ENCODE peak calls at places on chromosomes 12 and 14, in six cellular contexts. R is tibial artery, K is BJ, B is tibial nerve, I is transverse colon, J is WERI-Rb-1. S is an unnamed sample.
A peak's percentile ranks its signal among the peaks of the same experiment; 100 is the strongest.

GRCh38 chr14:60760648-60761364 is 26.2 kb downstream of the MNAT1 start:
- DNase-seq in I (no peak), B (no peak), J (no peak), K (no peak), R (no peak), S (peak; percentile 41)

GRCh38 chr14:81315344-81315743 is 84.8 kb downstream of the STON2 start:
- DNase-seq in R (no peak), I (no peak), B (no peak), K (no peak), J (no peak), S (peak; percentile 71)

GRCh38 chr14:44108601-44109000 is 398.5 kb downstream of the FSCB start:
- DNase-seq in B (no peak), K (no peak), I (no peak), R (no peak), J (no peak), S (no peak)

GRCh38 chr14:33842299-33842698 is 108.6 kb downstream of the EGLN3 start:
- DNase-seq in B (no peak), I (peak; percentile 33), J (no peak), K (no peak), R (no peak), S (no peak)

GRCh38 chr14:67704484-67705089 is 2.9 kb downstream of the RDH12 start:
- DNase-seq in J (peak; percentile 28), K (no peak), I (no peak), B (no peak), R (no peak), S (peak; percentile 77)

GRCh38 chr12:19833775-19834501 is 394.6 kb downstream of the AEBP2 start:
- DNase-seq in B (no peak), K (no peak), R (no peak), J (no peak), I (no peak), S (no peak)

GRCh38 chr12:19409376-19409775 is 29.9 kb upstream of the AEBP2 start:
- DNase-seq in J (no peak), R (no peak), B (no peak), K (no peak), I (no peak), S (no peak)

GRCh38 chr12:75196408-75196807 is 13.2 kb downstream of the KCNC2 start:
- DNase-seq in J (no peak), R (no peak), I (no peak), K (no peak), B (no peak), S (no peak)

GRCh38 chr12:47828967-47829482 is 9.3 kb upstream of the HDAC7 start:
- DNase-seq in B (peak; percentile 79), K (no peak), J (no peak), R (peak; percentile 83), I (peak; percentile 82), S (peak; percentile 89)

GRCh38 chr12:88737838-88738472 is 157.7 kb upstream of the KITLG start:
- DNase-seq in I (no peak), J (no peak), R (no peak), B (no peak), K (no peak), S (no peak)

GRCh38 chr14:54121461-54121860 is 164.8 kb upstream of the BMP4 start:
- DNase-seq in J (no peak), B (no peak), I (no peak), R (no peak), K (no peak), S (no peak)

GRCh38 chr12:54383041-54383609 is 1.4 kb downstream of the ZNF385A start:
- DNase-seq in R (no peak), K (peak; percentile 65), I (no peak), J (no peak), B (no peak), S (no peak)

GRCh38 chr12:131066886-131067490 is 113.3 kb downstream of the ADGRD1 start:
- DNase-seq in K (no peak), R (peak; percentile 18), J (no peak), B (peak; percentile 33), I (no peak), S (no peak)

GRCh38 chr12:92020983-92021664 is 124.5 kb downstream of the BTG1 start:
- DNase-seq in I (no peak), J (no peak), R (no peak), B (no peak), K (no peak), S (no peak)

GRCh38 chr14:63910593-63911363 is 58.0 kb downstream of the SYNE2 start:
- DNase-seq in J (no peak), K (no peak), I (no peak), R (no peak), B (no peak), S (no peak)

GRCh38 chr14:48563465-48563864 is 888.1 kb upstream of the MDGA2 start:
- DNase-seq in I (no peak), K (no peak), B (no peak), R (no peak), J (no peak), S (no peak)

GRCh38 chr14:72812292-72812851 is 81.5 kb downstream of the DPF3 start:
- DNase-seq in B (no peak), J (no peak), I (peak; percentile 10), K (no peak), R (peak; percentile 50), S (peak; percentile 51)

GRCh38 chr14:102206901-102207300 is 67.2 kb downstream of the WDR20 start:
- DNase-seq in K (no peak), R (no peak), I (no peak), J (peak; percentile 28), B (no peak), S (peak; percentile 43)

GRCh38 chr14:68814376-68815287 is 21.8 kb upstream of the ZFP36L1 start:
- DNase-seq in I (peak; percentile 59), B (peak; percentile 33), K (no peak), R (peak; percentile 50), J (peak; percentile 66), S (peak; percentile 90)

GRCh38 chr14:74875941-74876913 is at the start of gene PROX2:
- DNase-seq in J (no peak), R (no peak), I (no peak), K (no peak), B (no peak), S (peak; percentile 57)

GRCh38 chr12:102848832-102849231 is 68.2 kb downstream of the PAH start:
- DNase-seq in I (no peak), R (no peak), B (no peak), K (no peak), J (no peak), S (peak; percentile 14)

GRCh38 chr12:106084048-106084671 is 54.6 kb downstream of the NUAK1 start:
- DNase-seq in K (peak; percentile 92), B (no peak), R (no peak), I (no peak), J (no peak), S (peak; percentile 54)

GRCh38 chr12:77979597-77980250 is 149.0 kb downstream of the NAV3 start:
- DNase-seq in R (no peak), J (peak; percentile 10), B (no peak), K (no peak), I (no peak), S (no peak)

GRCh38 chr12:51320695-51321320 is 3.2 kb downstream of the BIN2 start:
- DNase-seq in K (no peak), R (no peak), B (no peak), J (peak; percentile 16), I (peak; percentile 46), S (peak; percentile 72)

GRCh38 chr14:61570961-61571299 is 124.4 kb upstream of the HIF1A start:
- DNase-seq in I (no peak), J (no peak), B (no peak), K (no peak), R (no peak), S (no peak)

GRCh38 chr12:34607520-34608195 is 585.4 kb downstream of the ALG10 start:
- DNase-seq in K (no peak), J (no peak), R (no peak), I (no peak), B (no peak), S (peak; percentile 5)

GRCh38 chr14:20803221-20803620 is 577 bp upstream of the RNASE1 start:
- DNase-seq in J (no peak), I (no peak), R (no peak), K (no peak), B (no peak), S (no peak)

GRCh38 chr12:98483621-98484455 is 31.6 kb upstream of the TMPO start:
- DNase-seq in B (no peak), K (no peak), I (no peak), R (no peak), J (no peak), S (no peak)

GRCh38 chr12:96199465-96199864 is 5.3 kb downstream of the ELK3 start:
- DNase-seq in I (no peak), B (no peak), R (no peak), J (no peak), K (no peak), S (no peak)

GRCh38 chr12:12157424-12157823 is 86.7 kb downstream of the BCL2L14 start:
- DNase-seq in J (no peak), K (no peak), B (no peak), I (no peak), R (no peak), S (no peak)
- H3K36me3 ChIP-seq in J (peaks cover 36% of the 10 kb centered on the region), K (peaks cover 3% of the 10 kb centered on the region), B (no peaks in the 10 kb centered on the region), I (no peaks in the 10 kb centered on the region), R (peaks cover 9% of the 10 kb centered on the region), S (peaks cover 5% of the 10 kb centered on the region)

GRCh38 chr12:117360222-117360550 is 1.2 kb downstream of the NOS1 start:
- DNase-seq in K (no peak), R (no peak), I (no peak), B (no peak), J (no peak), S (peak; percentile 72)
- H3K27me3 ChIP-seq in K (peaks cover 13% of the 10 kb centered on the region), R (peaks cover 74% of the 10 kb centered on the region), I (peaks cover 76% of the 10 kb centered on the region), B (peaks cover 33% of the 10 kb centered on the region), J (peaks cover 55% of the 10 kb centered on the region), S (peaks cover 68% of the 10 kb centered on the region)

GRCh38 chr14:70171719-70172118 is 17.0 kb downstream of the SLC8A3 start:
- DNase-seq in J (no peak), K (no peak), R (no peak), I (no peak), B (no peak), S (no peak)

GRCh38 chr14:70173569-70173968 is 15.2 kb downstream of the SLC8A3 start:
- DNase-seq in B (no peak), I (no peak), K (no peak), J (no peak), R (no peak), S (no peak)

GRCh38 chr14:70181276-70181675 is 7.5 kb downstream of the SLC8A3 start:
- DNase-seq in I (no peak), R (no peak), J (no peak), K (no peak), B (no peak), S (no peak)

GRCh38 chr14:70180718-70181117 is 8.0 kb downstream of the SLC8A3 start:
- DNase-seq in R (no peak), K (no peak), B (no peak), J (no peak), I (no peak), S (no peak)

DNA sequence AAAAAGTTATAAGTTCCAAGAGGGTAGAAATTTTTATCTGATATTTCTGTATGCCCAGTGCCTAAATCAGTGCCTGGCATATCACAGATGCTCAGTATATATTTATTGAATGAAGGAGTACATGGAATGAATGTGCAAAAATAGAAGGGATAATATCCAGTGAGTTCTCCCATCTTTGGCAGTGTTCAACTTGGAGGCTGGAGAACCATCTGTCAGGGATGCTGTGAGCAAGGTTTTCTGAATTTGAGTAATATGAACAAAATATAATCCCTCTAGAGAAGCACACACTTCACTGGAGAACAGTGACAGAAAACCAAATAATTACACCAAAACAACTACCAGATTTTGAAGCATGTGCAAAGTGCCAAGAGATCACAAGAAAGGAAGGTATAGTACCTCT is 11.7 kb downstream of the SLC8A3 start:
- DNase-seq in B (no peak), K (no peak), R (no peak), I (no peak), J (no peak), S (no peak)
- H3K36me3 ChIP-seq in B (no peaks in the 10 kb centered on the region), K (no peaks in the 10 kb centered on the region), R (no peaks in the 10 kb centered on the region), I (no peaks in the 10 kb centered on the region), J (no peaks in the 10 kb centered on the region), S (no peaks in the 10 kb centered on the region)

GRCh38 chr12:49970030-49970429 is 2.7 kb upstream of the AQP6 start:
- DNase-seq in I (no peak), B (no peak), K (no peak), R (no peak), J (no peak), S (peak; percentile 9)
- H3K27me3 ChIP-seq in I (peaks cover 33% of the 10 kb centered on the region), B (peaks cover 6% of the 10 kb centered on the region), K (peaks cover 29% of the 10 kb centered on the region), R (peaks cover 53% of the 10 kb centered on the region), J (no peaks in the 10 kb centered on the region), S (peaks cover 9% of the 10 kb centered on the region)